ENCODE peak calls at places on chromosomes 3 and 15, in four cellular contexts. One of them, this sample, is unnamed.

GRCh38 chr3:48555949-48556795 is 431 bp downstream of the PFKFB4 start:
- DNase-seq in AG04450: no peak
- DNase-seq in lung: no peak
- DNase-seq in osteoblast: peak
- DNase-seq in this sample: no peak

GRCh38 chr3:184748219-184749135 is 36.6 kb upstream of the MAGEF1 start:
- DNase-seq in AG04450: no peak
- DNase-seq in lung: no peak
- DNase-seq in osteoblast: no peak
- DNase-seq in this sample: no peak

GRCh38 chr15:72534522-72534921 is 60.4 kb downstream of the ARIH1 start:
- DNase-seq in AG04450: no peak
- DNase-seq in lung: no peak
- DNase-seq in osteoblast: no peak
- DNase-seq in this sample: no peak

GRCh38 chr3:81419196-81419595 is 342.2 kb downstream of the GBE1 start:
- DNase-seq in AG04450: no peak
- DNase-seq in lung: no peak
- DNase-seq in osteoblast: peak
- DNase-seq in this sample: no peak

GRCh38 chr3:185470323-185470722 is 28.5 kb downstream of the TMEM41A start:
- DNase-seq in AG04450: no peak
- DNase-seq in lung: no peak
- DNase-seq in osteoblast: no peak
- DNase-seq in this sample: no peak

GRCh38 chr15:20358781-20359414 is 182.7 kb downstream of the GOLGA6L6 start:
- DNase-seq in AG04450: no peak
- DNase-seq in lung: no peak
- DNase-seq in osteoblast: peak
- DNase-seq in this sample: peak

GRCh38 chr15:82971223-82971984 is 14.6 kb upstream of the RAMAC start:
- DNase-seq in AG04450: no peak
- DNase-seq in lung: no peak
- DNase-seq in osteoblast: no peak
- DNase-seq in this sample: no peak

GRCh38 chr3:58063424-58063823 is 55.2 kb downstream of the FLNB start:
- DNase-seq in AG04450: no peak
- DNase-seq in lung: no peak
- DNase-seq in osteoblast: peak
- DNase-seq in this sample: no peak

GRCh38 chr3:110886514-110886913 is 185.1 kb upstream of the NECTIN3 start:
- DNase-seq in AG04450: no peak
- DNase-seq in lung: no peak
- DNase-seq in osteoblast: no peak
- DNase-seq in this sample: no peak

GRCh38 chr15:92745845-92746271 is 90.3 kb upstream of the FAM174B start:
- DNase-seq in AG04450: no peak
- DNase-seq in lung: no peak
- DNase-seq in osteoblast: no peak
- DNase-seq in this sample: no peak

GRCh38 chr3:3707858-3708768 is 91.1 kb upstream of the LRRN1 start:
- DNase-seq in AG04450: no peak
- DNase-seq in lung: no peak
- DNase-seq in osteoblast: no peak
- DNase-seq in this sample: no peak

GRCh38 chr15:85457392-85457968 is 77.1 kb downstream of the AKAP13 start:
- DNase-seq in AG04450: no peak
- DNase-seq in lung: no peak
- DNase-seq in osteoblast: no peak
- DNase-seq in this sample: no peak

GRCh38 chr3:13027154-13027553 is 46.1 kb downstream of the IQSEC1 start:
- DNase-seq in AG04450: no peak
- DNase-seq in lung: no peak
- DNase-seq in osteoblast: peak
- DNase-seq in this sample: no peak
- TF ChIP-seq CTCF in AG04450: peak
- TF ChIP-seq CTCF in lung: no peak
- TF ChIP-seq CTCF in osteoblast: no peak
- TF ChIP-seq CTCF in this sample: no peak

DNA sequence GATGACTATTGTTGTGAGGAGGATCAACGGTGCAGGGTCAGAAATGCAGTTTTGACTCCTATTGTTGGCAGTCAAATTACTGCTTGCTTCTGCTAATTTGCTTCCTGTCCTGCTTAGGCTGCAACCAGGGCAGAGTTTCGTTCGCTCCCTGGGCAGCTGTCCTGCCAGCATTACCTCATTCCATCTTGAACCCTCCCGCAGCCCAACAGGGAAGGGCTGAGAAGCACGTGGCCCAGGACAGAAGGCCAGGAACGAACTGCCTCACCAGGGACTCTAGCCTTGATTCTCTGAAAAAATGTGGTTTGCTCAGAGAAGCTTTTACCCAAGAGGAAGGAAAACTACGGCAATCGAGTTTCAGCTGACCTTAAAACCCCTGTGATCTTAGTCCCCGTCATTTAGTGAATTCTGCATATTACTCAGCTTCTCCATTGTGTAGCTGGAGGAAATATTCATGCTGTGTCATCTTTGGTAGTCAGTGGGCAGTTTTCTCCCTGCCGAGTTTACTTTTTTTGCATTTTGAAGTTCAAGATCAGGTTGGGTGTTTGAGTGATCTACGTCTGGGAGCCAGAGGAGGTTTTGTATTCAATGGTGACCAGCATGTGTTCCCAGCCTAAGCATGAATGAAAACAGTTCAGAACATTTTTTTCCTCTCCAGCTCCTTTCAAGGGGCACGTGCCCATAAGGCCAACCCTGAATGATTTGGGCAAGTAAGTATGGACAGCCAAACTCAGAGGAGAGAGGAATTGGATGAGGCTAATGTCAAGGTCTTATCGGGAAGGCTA is 23.0 kb downstream of the TLNRD1 start:
- DNase-seq in AG04450: no peak
- DNase-seq in lung: peak
- DNase-seq in osteoblast: peak
- DNase-seq in this sample: peak
- H3K4me3 ChIP-seq in AG04450: no peak
- H3K4me3 ChIP-seq in lung: no peak
- H3K4me3 ChIP-seq in osteoblast: peak
- H3K4me3 ChIP-seq in this sample: peak

DNA sequence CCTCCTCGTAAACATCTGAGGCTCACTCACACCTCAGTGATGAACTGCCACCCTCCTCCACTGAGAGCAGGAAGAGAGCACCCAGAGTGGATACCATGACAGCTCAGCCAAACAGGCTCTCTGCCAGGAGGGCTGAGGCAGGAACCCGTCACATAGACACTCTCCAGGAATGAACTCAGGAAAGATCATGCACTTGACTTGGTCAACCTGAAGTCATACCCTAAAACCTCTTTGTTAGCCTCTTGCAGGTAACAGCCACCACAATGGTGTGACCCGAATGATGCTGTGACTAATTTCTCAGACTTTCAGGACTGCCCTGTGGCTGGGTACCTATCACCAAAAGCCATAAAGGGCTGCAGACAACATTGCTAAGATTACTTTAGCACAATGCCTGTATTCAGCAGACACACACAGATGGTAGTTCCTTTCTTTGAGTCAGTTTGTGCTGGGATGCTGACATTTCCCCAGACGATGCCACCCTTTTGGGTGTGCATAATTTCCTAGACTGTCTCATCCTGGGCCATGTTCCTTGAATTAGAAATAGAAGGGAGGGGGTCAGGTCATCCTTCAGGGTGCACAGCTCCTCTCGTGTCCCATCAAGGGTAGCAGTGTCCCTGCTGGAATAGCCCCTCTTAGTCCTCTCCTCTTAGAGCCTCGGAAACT is 30.3 kb downstream of the CX3CR1 start:
- DNase-seq in AG04450: no peak
- DNase-seq in lung: no peak
- DNase-seq in osteoblast: no peak
- DNase-seq in this sample: no peak
- H3K27ac ChIP-seq in AG04450: no peak
- H3K27ac ChIP-seq in lung: no peak
- H3K27ac ChIP-seq in osteoblast: no peak
- H3K27ac ChIP-seq in this sample: no peak

DNA sequence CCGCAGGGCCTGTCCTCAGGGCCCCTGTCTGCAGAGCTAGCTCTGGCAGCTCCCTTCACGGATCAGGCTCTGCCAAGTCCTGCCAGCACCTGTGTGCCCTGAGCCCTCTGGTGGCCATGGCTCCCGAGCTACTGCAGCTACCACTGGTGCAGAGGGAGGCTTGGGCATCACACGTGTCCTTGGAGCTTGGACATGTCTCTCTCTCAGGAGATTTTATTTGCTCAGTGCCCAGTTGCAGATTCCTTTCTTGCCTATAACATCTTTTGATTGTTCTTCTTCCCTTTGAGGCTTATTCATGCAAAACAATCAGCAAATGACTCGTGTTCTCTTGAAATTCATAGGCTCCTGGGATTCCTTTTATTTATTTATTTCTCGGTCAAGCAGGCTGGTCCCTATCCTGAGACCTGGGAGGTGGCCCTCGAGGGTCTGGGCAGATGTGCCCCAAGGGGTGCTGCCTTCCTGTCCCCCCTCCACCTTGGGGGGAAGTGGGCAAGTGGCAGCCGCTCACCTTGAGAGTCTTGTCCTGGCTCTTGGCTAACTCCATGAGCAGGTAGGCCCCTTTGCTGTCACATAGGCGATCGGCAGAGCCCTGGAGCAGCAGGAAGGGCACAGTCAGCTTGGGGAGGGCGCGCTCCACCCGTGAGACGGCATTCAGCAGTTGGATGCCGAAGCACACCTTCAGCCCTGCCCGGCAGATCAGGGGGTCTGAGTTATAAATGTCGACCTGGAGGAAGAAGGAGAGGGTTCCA is 21.9 kb downstream of the ABTB1 start:
- DNase-seq in AG04450: no peak
- DNase-seq in lung: no peak
- DNase-seq in osteoblast: peak
- DNase-seq in this sample: no peak
- TF ChIP-seq CTCF in AG04450: peak
- TF ChIP-seq CTCF in lung: no peak
- TF ChIP-seq CTCF in osteoblast: peak
- TF ChIP-seq CTCF in this sample: no peak

DNA sequence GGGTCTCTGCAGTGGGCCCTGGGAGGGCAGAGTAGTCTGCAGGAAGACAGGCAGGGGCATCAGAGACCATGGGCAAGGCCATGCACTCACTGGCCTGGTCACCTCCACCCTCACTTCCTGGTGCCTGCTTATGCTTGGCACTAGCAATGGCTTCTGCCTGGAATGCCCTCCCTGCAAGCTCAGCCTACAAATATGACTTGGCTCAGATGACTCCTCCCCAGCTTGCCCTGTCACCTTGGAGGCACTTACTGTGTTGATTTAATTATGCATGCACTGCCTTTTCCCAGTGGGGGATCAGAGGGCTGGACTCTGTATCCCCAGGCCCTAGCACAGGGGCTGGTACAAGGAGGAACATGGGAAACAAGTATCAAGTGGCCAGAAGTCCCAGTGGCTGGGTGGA is 7.8 kb downstream of the C3orf18 start:
- DNase-seq in AG04450: no peak
- DNase-seq in lung: no peak
- DNase-seq in osteoblast: no peak
- DNase-seq in this sample: no peak
- H3K4me3 ChIP-seq in AG04450: no peak
- H3K4me3 ChIP-seq in lung: no peak
- H3K4me3 ChIP-seq in osteoblast: no peak
- H3K4me3 ChIP-seq in this sample: no peak

DNA sequence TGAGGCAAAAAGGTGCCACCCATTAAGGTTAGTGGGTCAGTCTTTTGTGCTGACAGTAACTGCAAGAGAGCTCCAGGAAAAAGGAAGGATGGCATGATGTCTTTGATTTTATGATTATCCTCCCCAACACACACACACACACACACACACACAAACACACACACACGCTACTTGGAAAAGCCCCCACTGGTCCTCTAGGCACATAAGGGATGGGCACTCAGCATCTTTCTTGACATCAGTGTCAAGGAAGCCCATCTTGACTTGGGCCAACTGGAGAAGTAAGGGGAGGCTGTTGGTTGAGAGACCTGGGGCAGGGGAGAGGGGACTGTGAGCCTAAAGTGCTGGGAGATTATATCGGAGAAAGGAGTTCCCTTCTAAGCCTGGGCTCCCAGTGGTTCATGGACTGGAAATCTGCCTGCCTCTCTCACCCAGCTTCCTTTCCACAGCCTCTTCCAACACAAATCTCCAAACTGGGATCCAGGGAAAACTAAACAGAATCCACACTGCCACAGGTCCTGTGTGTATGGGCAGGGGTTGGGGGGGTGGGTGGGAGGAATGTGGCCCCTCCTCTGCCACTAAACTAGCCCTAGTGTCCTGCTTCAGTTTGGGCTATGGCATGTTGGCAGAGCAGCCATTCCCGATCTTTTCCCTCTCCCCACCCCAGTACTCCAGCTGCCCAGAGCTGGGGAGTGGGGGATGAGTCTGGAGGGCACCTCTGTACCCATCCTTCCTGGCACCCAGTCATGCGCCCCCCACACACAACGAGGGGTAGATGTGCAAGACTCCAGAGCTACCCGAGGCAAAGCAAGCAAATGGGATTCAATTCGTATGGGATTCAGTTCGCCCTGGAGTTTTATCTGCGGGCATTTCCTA is 1.6 kb downstream of the AMOTL2 start:
- DNase-seq in AG04450: no peak
- DNase-seq in lung: no peak
- DNase-seq in osteoblast: peak
- DNase-seq in this sample: no peak
- H3K27ac ChIP-seq in AG04450: peak
- H3K27ac ChIP-seq in lung: peak
- H3K27ac ChIP-seq in osteoblast: peak
- H3K27ac ChIP-seq in this sample: peak

DNA sequence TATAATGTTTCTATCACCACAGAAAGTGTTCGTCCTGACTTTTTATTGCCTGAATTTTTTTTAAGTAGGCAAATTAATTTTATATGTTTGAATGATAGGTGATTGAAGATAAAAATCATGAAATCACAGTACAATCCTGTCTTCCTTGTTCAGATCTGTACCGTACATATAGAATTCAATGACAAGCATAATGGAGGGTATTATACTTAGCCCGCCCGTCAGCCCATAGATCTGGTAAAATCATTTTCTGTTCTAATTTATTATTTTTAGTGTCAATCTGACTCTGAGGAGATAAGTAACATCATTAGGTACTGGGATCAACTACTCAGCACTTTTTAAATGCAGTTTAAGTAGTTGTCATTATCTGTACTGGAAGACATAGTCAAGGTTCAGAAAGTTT is 269.9 kb downstream of the NR2F2 start:
- DNase-seq in AG04450: no peak
- DNase-seq in lung: no peak
- DNase-seq in osteoblast: no peak
- DNase-seq in this sample: no peak
- TF ChIP-seq CTCF in AG04450: no peak
- TF ChIP-seq CTCF in lung: no peak
- TF ChIP-seq CTCF in osteoblast: no peak
- TF ChIP-seq CTCF in this sample: no peak

This sample was measured in coronary artery.